ENCODE peak calls at places on chromosome 11, in nine cellular contexts. One of them, this sample, is unnamed.

GRCh38 chr11:46682773-46683752 is 17.4 kb downstream of the ARHGAP1 start:
- DNase-seq in HEK293T: no peak
- DNase-seq in lower lobe of right lung: peak; percentile 20
- DNase-seq in A172: peak; percentile 76
- DNase-seq in posterior vena cava: peak; percentile 49
- DNase-seq in ACHN: no peak
- DNase-seq in activated CD8-positive, alpha-beta memory T cell treated with anti-CD3 and anti-CD28 coated beads for 24 hours: no peak
- DNase-seq in NCI-H146: no peak
- DNase-seq in mucosa of descending colon: peak; percentile 24
- DNase-seq in this sample: no peak

GRCh38 chr11:33475999-33476398 is 218.8 kb downstream of the HIPK3 start:
- DNase-seq in HEK293T: peak; percentile 37
- DNase-seq in NCI-H146: peak; percentile 50
- DNase-seq in A172: peak; percentile 19
- DNase-seq in mucosa of descending colon: no peak
- DNase-seq in ACHN: no peak
- DNase-seq in posterior vena cava: no peak
- DNase-seq in activated CD8-positive, alpha-beta memory T cell treated with anti-CD3 and anti-CD28 coated beads for 24 hours: no peak
- DNase-seq in lower lobe of right lung: no peak
- DNase-seq in this sample: no peak

GRCh38 chr11:110862407-110862806 is 150.2 kb upstream of the ARHGAP20 start:
- DNase-seq in NCI-H146: no peak
- DNase-seq in A172: no peak
- DNase-seq in activated CD8-positive, alpha-beta memory T cell treated with anti-CD3 and anti-CD28 coated beads for 24 hours: no peak
- DNase-seq in HEK293T: no peak
- DNase-seq in mucosa of descending colon: no peak
- DNase-seq in ACHN: no peak
- DNase-seq in lower lobe of right lung: no peak
- DNase-seq in posterior vena cava: no peak
- DNase-seq in this sample: no peak

GRCh38 chr11:17733261-17733660 is 1.3 kb upstream of the KCNC1 start:
- DNase-seq in ACHN: no peak
- DNase-seq in HEK293T: no peak
- DNase-seq in lower lobe of right lung: no peak
- DNase-seq in mucosa of descending colon: no peak
- DNase-seq in A172: no peak
- DNase-seq in posterior vena cava: no peak
- DNase-seq in NCI-H146: no peak
- DNase-seq in activated CD8-positive, alpha-beta memory T cell treated with anti-CD3 and anti-CD28 coated beads for 24 hours: no peak
- DNase-seq in this sample: no peak

GRCh38 chr11:74018331-74019005 is 9.6 kb upstream of the UCP3 start:
- DNase-seq in HEK293T: no peak
- DNase-seq in activated CD8-positive, alpha-beta memory T cell treated with anti-CD3 and anti-CD28 coated beads for 24 hours: no peak
- DNase-seq in A172: no peak
- DNase-seq in ACHN: no peak
- DNase-seq in NCI-H146: no peak
- DNase-seq in posterior vena cava: peak; percentile 97
- DNase-seq in mucosa of descending colon: peak; percentile 91
- DNase-seq in lower lobe of right lung: peak; percentile 94
- DNase-seq in this sample: peak; percentile 93

GRCh38 chr11:131253885-131254204 is 116.6 kb upstream of the NTM start:
- DNase-seq in activated CD8-positive, alpha-beta memory T cell treated with anti-CD3 and anti-CD28 coated beads for 24 hours: no peak
- DNase-seq in NCI-H146: no peak
- DNase-seq in ACHN: no peak
- DNase-seq in HEK293T: no peak
- DNase-seq in posterior vena cava: no peak
- DNase-seq in lower lobe of right lung: no peak
- DNase-seq in mucosa of descending colon: no peak
- DNase-seq in A172: no peak
- DNase-seq in this sample: no peak

GRCh38 chr11:22730319-22730718 is 63.9 kb downstream of the GAS2 start:
- DNase-seq in activated CD8-positive, alpha-beta memory T cell treated with anti-CD3 and anti-CD28 coated beads for 24 hours: no peak
- DNase-seq in posterior vena cava: no peak
- DNase-seq in ACHN: peak; percentile 27
- DNase-seq in lower lobe of right lung: no peak
- DNase-seq in A172: no peak
- DNase-seq in NCI-H146: no peak
- DNase-seq in HEK293T: no peak
- DNase-seq in mucosa of descending colon: no peak
- DNase-seq in this sample: no peak

GRCh38 chr11:94794287-94795168 is 26.4 kb downstream of the AMOTL1 start:
- DNase-seq in HEK293T: no peak
- DNase-seq in A172: peak; percentile 81
- DNase-seq in activated CD8-positive, alpha-beta memory T cell treated with anti-CD3 and anti-CD28 coated beads for 24 hours: no peak
- DNase-seq in mucosa of descending colon: no peak
- DNase-seq in NCI-H146: no peak
- DNase-seq in lower lobe of right lung: peak; percentile 66
- DNase-seq in ACHN: peak; percentile 88
- DNase-seq in posterior vena cava: no peak
- DNase-seq in this sample: no peak

GRCh38 chr11:69477111-69477510 is 4.4 kb upstream of the LINC01488 start:
- DNase-seq in activated CD8-positive, alpha-beta memory T cell treated with anti-CD3 and anti-CD28 coated beads for 24 hours: no peak
- DNase-seq in posterior vena cava: no peak
- DNase-seq in mucosa of descending colon: peak; percentile 26
- DNase-seq in HEK293T: no peak
- DNase-seq in A172: no peak
- DNase-seq in lower lobe of right lung: peak; percentile 32
- DNase-seq in NCI-H146: no peak
- DNase-seq in ACHN: no peak
- DNase-seq in this sample: no peak

GRCh38 chr11:2699185-2699530 is 636 bp downstream of the KCNQ1OT1 start:
- DNase-seq in lower lobe of right lung: peak; percentile 56
- DNase-seq in A172: no peak
- DNase-seq in NCI-H146: peak; percentile 42
- DNase-seq in HEK293T: peak; percentile 22
- DNase-seq in mucosa of descending colon: no peak
- DNase-seq in posterior vena cava: peak; percentile 82
- DNase-seq in activated CD8-positive, alpha-beta memory T cell treated with anti-CD3 and anti-CD28 coated beads for 24 hours: no peak
- DNase-seq in ACHN: peak; percentile 25
- DNase-seq in this sample: peak; percentile 32

GRCh38 chr11:58560842-58561241 is 14.8 kb downstream of the LPXN start:
- DNase-seq in HEK293T: no peak
- DNase-seq in lower lobe of right lung: no peak
- DNase-seq in ACHN: no peak
- DNase-seq in NCI-H146: no peak
- DNase-seq in posterior vena cava: no peak
- DNase-seq in A172: no peak
- DNase-seq in activated CD8-positive, alpha-beta memory T cell treated with anti-CD3 and anti-CD28 coated beads for 24 hours: no peak
- DNase-seq in mucosa of descending colon: no peak
- DNase-seq in this sample: no peak

GRCh38 chr11:102226702-102227101 is 90.6 kb upstream of the BIRC3 start:
- DNase-seq in posterior vena cava: no peak
- DNase-seq in activated CD8-positive, alpha-beta memory T cell treated with anti-CD3 and anti-CD28 coated beads for 24 hours: no peak
- DNase-seq in A172: peak; percentile 69
- DNase-seq in ACHN: peak; percentile 51
- DNase-seq in mucosa of descending colon: no peak
- DNase-seq in lower lobe of right lung: no peak
- DNase-seq in HEK293T: no peak
- DNase-seq in NCI-H146: no peak
- DNase-seq in this sample: no peak

GRCh38 chr11:120511116-120511803 is at the start of gene GRIK4:
- DNase-seq in NCI-H146: peak; percentile 79
- DNase-seq in posterior vena cava: peak; percentile 96
- DNase-seq in activated CD8-positive, alpha-beta memory T cell treated with anti-CD3 and anti-CD28 coated beads for 24 hours: peak; percentile 93
- DNase-seq in lower lobe of right lung: peak; percentile 85
- DNase-seq in mucosa of descending colon: peak; percentile 83
- DNase-seq in A172: peak; percentile 32
- DNase-seq in HEK293T: peak; percentile 93
- DNase-seq in ACHN: peak; percentile 73
- DNase-seq in this sample: peak; percentile 81

GRCh38 chr11:7480132-7480531 is 5.2 kb upstream of the OLFML1 start:
- DNase-seq in lower lobe of right lung: no peak
- DNase-seq in A172: no peak
- DNase-seq in posterior vena cava: no peak
- DNase-seq in HEK293T: no peak
- DNase-seq in mucosa of descending colon: no peak
- DNase-seq in activated CD8-positive, alpha-beta memory T cell treated with anti-CD3 and anti-CD28 coated beads for 24 hours: no peak
- DNase-seq in NCI-H146: no peak
- DNase-seq in ACHN: no peak
- DNase-seq in this sample: no peak

GRCh38 chr11:64603411-64604110 is 12.5 kb downstream of the SLC22A12 start:
- DNase-seq in mucosa of descending colon: no peak
- DNase-seq in posterior vena cava: no peak
- DNase-seq in A172: no peak
- DNase-seq in activated CD8-positive, alpha-beta memory T cell treated with anti-CD3 and anti-CD28 coated beads for 24 hours: no peak
- DNase-seq in HEK293T: no peak
- DNase-seq in NCI-H146: no peak
- DNase-seq in ACHN: no peak
- DNase-seq in lower lobe of right lung: no peak
- DNase-seq in this sample: no peak

GRCh38 chr11:72015511-72016061 is 16.9 kb downstream of the IL18BP start:
- DNase-seq in activated CD8-positive, alpha-beta memory T cell treated with anti-CD3 and anti-CD28 coated beads for 24 hours: peak; percentile 44
- DNase-seq in NCI-H146: no peak
- DNase-seq in posterior vena cava: no peak
- DNase-seq in lower lobe of right lung: no peak
- DNase-seq in ACHN: peak; percentile 27
- DNase-seq in HEK293T: no peak
- DNase-seq in A172: peak; percentile 35
- DNase-seq in mucosa of descending colon: no peak
- DNase-seq in this sample: no peak

GRCh38 chr11:2475151-2475918 is 30.5 kb downstream of the KCNQ1 start:
- DNase-seq in lower lobe of right lung: no peak
- DNase-seq in activated CD8-positive, alpha-beta memory T cell treated with anti-CD3 and anti-CD28 coated beads for 24 hours: peak; percentile 38
- DNase-seq in NCI-H146: no peak
- DNase-seq in posterior vena cava: peak; percentile 28
- DNase-seq in mucosa of descending colon: no peak
- DNase-seq in A172: no peak
- DNase-seq in ACHN: no peak
- DNase-seq in HEK293T: no peak
- DNase-seq in this sample: no peak

GRCh38 chr11:107545101-107545514 is 20.4 kb downstream of the ALKBH8 start:
- DNase-seq in lower lobe of right lung: no peak
- DNase-seq in ACHN: no peak
- DNase-seq in activated CD8-positive, alpha-beta memory T cell treated with anti-CD3 and anti-CD28 coated beads for 24 hours: no peak
- DNase-seq in mucosa of descending colon: no peak
- DNase-seq in NCI-H146: no peak
- DNase-seq in HEK293T: no peak
- DNase-seq in posterior vena cava: no peak
- DNase-seq in A172: peak; percentile 63
- DNase-seq in this sample: no peak

GRCh38 chr11:46901156-46901555 is 17.2 kb downstream of the LRP4 start:
- DNase-seq in lower lobe of right lung: no peak
- DNase-seq in ACHN: no peak
- DNase-seq in activated CD8-positive, alpha-beta memory T cell treated with anti-CD3 and anti-CD28 coated beads for 24 hours: no peak
- DNase-seq in HEK293T: no peak
- DNase-seq in NCI-H146: no peak
- DNase-seq in mucosa of descending colon: no peak
- DNase-seq in A172: no peak
- DNase-seq in posterior vena cava: no peak
- DNase-seq in this sample: no peak

GRCh38 chr11:40387240-40387980 is 1072.0 kb downstream of the LRRC4C start:
- DNase-seq in HEK293T: no peak
- DNase-seq in activated CD8-positive, alpha-beta memory T cell treated with anti-CD3 and anti-CD28 coated beads for 24 hours: no peak
- DNase-seq in lower lobe of right lung: no peak
- DNase-seq in NCI-H146: no peak
- DNase-seq in posterior vena cava: no peak
- DNase-seq in mucosa of descending colon: no peak
- DNase-seq in A172: no peak
- DNase-seq in ACHN: no peak
- DNase-seq in this sample: no peak

GRCh38 chr11:67375320-67376021 is 2.1 kb upstream of the CLCF1 start:
- DNase-seq in posterior vena cava: no peak
- DNase-seq in activated CD8-positive, alpha-beta memory T cell treated with anti-CD3 and anti-CD28 coated beads for 24 hours: no peak
- DNase-seq in lower lobe of right lung: no peak
- DNase-seq in NCI-H146: no peak
- DNase-seq in ACHN: peak; percentile 85
- DNase-seq in A172: no peak
- DNase-seq in HEK293T: no peak
- DNase-seq in mucosa of descending colon: no peak
- DNase-seq in this sample: no peak

GRCh38 chr11:31487848-31488247 is 21.6 kb downstream of the IMMP1L start:
- DNase-seq in mucosa of descending colon: no peak
- DNase-seq in posterior vena cava: no peak
- DNase-seq in NCI-H146: peak; percentile 23
- DNase-seq in ACHN: peak; percentile 73
- DNase-seq in lower lobe of right lung: no peak
- DNase-seq in activated CD8-positive, alpha-beta memory T cell treated with anti-CD3 and anti-CD28 coated beads for 24 hours: no peak
- DNase-seq in HEK293T: peak; percentile 11
- DNase-seq in A172: peak; percentile 22
- DNase-seq in this sample: no peak

GRCh38 chr11:47152953-47153950 is 23.4 kb downstream of the ARFGAP2 start:
- DNase-seq in activated CD8-positive, alpha-beta memory T cell treated with anti-CD3 and anti-CD28 coated beads for 24 hours: peak; percentile 81
- DNase-seq in posterior vena cava: peak; percentile 92
- DNase-seq in mucosa of descending colon: peak; percentile 71
- DNase-seq in ACHN: peak; percentile 64
- DNase-seq in NCI-H146: peak; percentile 84
- DNase-seq in lower lobe of right lung: peak; percentile 72
- DNase-seq in HEK293T: peak; percentile 82
- DNase-seq in A172: peak; percentile 81
- DNase-seq in this sample: peak; percentile 87

GRCh38 chr11:18726040-18726439 is at the start of gene IGSF22:
- DNase-seq in activated CD8-positive, alpha-beta memory T cell treated with anti-CD3 and anti-CD28 coated beads for 24 hours: no peak
- DNase-seq in HEK293T: no peak
- DNase-seq in A172: no peak
- DNase-seq in posterior vena cava: peak; percentile 36
- DNase-seq in lower lobe of right lung: no peak
- DNase-seq in NCI-H146: no peak
- DNase-seq in mucosa of descending colon: no peak
- DNase-seq in ACHN: no peak
- DNase-seq in this sample: no peak

GRCh38 chr11:106717222-106717621 is 301.1 kb downstream of the GUCY1A2 start:
- DNase-seq in mucosa of descending colon: no peak
- DNase-seq in ACHN: no peak
- DNase-seq in posterior vena cava: no peak
- DNase-seq in A172: no peak
- DNase-seq in NCI-H146: no peak
- DNase-seq in HEK293T: no peak
- DNase-seq in activated CD8-positive, alpha-beta memory T cell treated with anti-CD3 and anti-CD28 coated beads for 24 hours: no peak
- DNase-seq in lower lobe of right lung: no peak
- DNase-seq in this sample: no peak

This sample was measured in transverse colon.